ENCODE peak calls at places on chromosomes 6 and 20, in six cellular contexts. K is IMR-90, Z is mesendoderm, F is mesenchymal stem cell, H is trophoblast cell, N is H1. P is an unnamed sample.

GRCh38 chr6:52049252-52050050 is 38.0 kb downstream of the PKHD1 start:
- DNase-seq in K (peak), Z (peak), F (peak), H (peak), N (no peak), P (peak)

GRCh38 chr6:166032366-166033171 is 135.1 kb downstream of the TBXT start:
- DNase-seq in K (peak), Z (peak), F (peak), H (peak), N (no peak), P (no peak)

GRCh38 chr6:116596815-116597214 is 19.5 kb upstream of the RSPH4A start:
- DNase-seq in K (peak), Z (peak), F (peak), H (peak), N (no peak), P (peak)

GRCh38 chr20:44516491-44516890 is 5.4 kb downstream of the SERINC3 start:
- DNase-seq in K (no peak), Z (no peak), F (no peak), H (no peak), N (no peak), P (no peak)

GRCh38 chr6:169229611-169230321 is 23.9 kb downstream of the THBS2 start:
- DNase-seq in K (no peak), Z (no peak), F (no peak), H (no peak), N (no peak), P (no peak)

GRCh38 chr6:20486641-20487040 is 47.6 kb upstream of the CDKAL1 start:
- DNase-seq in K (peak), Z (no peak), F (no peak), H (peak), N (no peak), P (no peak)

GRCh38 chr6:47061631-47062300 is 19.6 kb upstream of the ADGRF1 start:
- DNase-seq in K (no peak), Z (no peak), F (peak), H (no peak), N (no peak), P (no peak)

GRCh38 chr6:119157495-119157827 is 79.0 kb upstream of the FAM184A start:
- DNase-seq in K (no peak), Z (no peak), F (no peak), H (no peak), N (no peak), P (no peak)

GRCh38 chr20:9203081-9203447 is 134.2 kb downstream of the PLCB4 start:
- DNase-seq in K (peak), Z (no peak), F (peak), H (no peak), N (no peak), P (no peak)

GRCh38 chr20:59322101-59322500 is 21.7 kb downstream of the EDN3 start:
- DNase-seq in K (no peak), Z (no peak), F (no peak), H (no peak), N (no peak), P (no peak)

GRCh38 chr20:53937330-53937729 is 133.1 kb downstream of the BCAS1 start:
- DNase-seq in K (no peak), Z (no peak), F (no peak), H (no peak), N (no peak), P (no peak)

GRCh38 chr6:148235446-148235845 is 107.2 kb upstream of the SASH1 start:
- DNase-seq in K (peak), Z (no peak), F (no peak), H (peak), N (no peak), P (no peak)

GRCh38 chr6:33339193-33339592 is 21.6 kb upstream of the ZBTB22 start:
- DNase-seq in K (no peak), Z (no peak), F (no peak), H (no peak), N (no peak), P (no peak)

GRCh38 chr6:144953552-144954240 is 668.6 kb downstream of the UTRN start:
- DNase-seq in K (peak), Z (peak), F (no peak), H (peak), N (peak), P (no peak)

GRCh38 chr6:111874030-111874425 is 776 bp upstream of the FYN start:
- DNase-seq in K (peak), Z (no peak), F (no peak), H (peak), N (no peak), P (no peak)

GRCh38 chr20:32966382-32966781 is 37.9 kb downstream of the SUN5 start:
- DNase-seq in K (no peak), Z (no peak), F (no peak), H (no peak), N (no peak), P (no peak)

GRCh38 chr6:144339859-144340452 is 54.8 kb downstream of the UTRN start:
- DNase-seq in K (no peak), Z (no peak), F (no peak), H (no peak), N (no peak), P (no peak)

GRCh38 chr6:143007626-143008025 is 53.1 kb upstream of the AIG1 start:
- DNase-seq in K (no peak), Z (no peak), F (no peak), H (no peak), N (no peak), P (no peak)

GRCh38 chr6:143451531-143451930 is 926 bp downstream of the PEX3 start:
- DNase-seq in K (no peak), Z (peak), F (peak), H (peak), N (no peak), P (no peak)

GRCh38 chr6:2157441-2158127 is 87.8 kb downstream of the GMDS start:
- DNase-seq in K (peak), Z (no peak), F (peak), H (peak), N (no peak), P (no peak)

GRCh38 chr6:72624557-72625160 is 2.8 kb downstream of the KCNQ5 start:
- DNase-seq in K (peak), Z (peak), F (peak), H (peak), N (no peak), P (no peak)

GRCh38 chr6:112180095-112180820 is 74.1 kb downstream of the LAMA4 start:
- DNase-seq in K (peak), Z (peak), F (peak), H (peak), N (no peak), P (peak)

GRCh38 chr20:45308078-45308778 is at the start of gene MATN4:
- DNase-seq in K (no peak), Z (peak), F (no peak), H (no peak), N (no peak), P (no peak)

GRCh38 chr6:73985891-73986290 is 289.9 kb downstream of the CD109 start:
- DNase-seq in K (no peak), Z (peak), F (no peak), H (no peak), N (peak), P (no peak)

GRCh38 chr20:13995086-13995665 is at the start of gene MACROD2:
- DNase-seq in K (peak), Z (peak), F (peak), H (peak), N (peak), P (peak)

GRCh38 chr6:149233056-149233715 is 84.3 kb upstream of the TAB2 start:
- DNase-seq in K (peak), Z (peak), F (peak), H (no peak), N (no peak), P (no peak)

GRCh38 chr20:20743511-20744169 is 31.2 kb upstream of the RALGAPA2 start:
- DNase-seq in K (no peak), Z (peak), F (peak), H (no peak), N (no peak), P (peak)

DNA sequence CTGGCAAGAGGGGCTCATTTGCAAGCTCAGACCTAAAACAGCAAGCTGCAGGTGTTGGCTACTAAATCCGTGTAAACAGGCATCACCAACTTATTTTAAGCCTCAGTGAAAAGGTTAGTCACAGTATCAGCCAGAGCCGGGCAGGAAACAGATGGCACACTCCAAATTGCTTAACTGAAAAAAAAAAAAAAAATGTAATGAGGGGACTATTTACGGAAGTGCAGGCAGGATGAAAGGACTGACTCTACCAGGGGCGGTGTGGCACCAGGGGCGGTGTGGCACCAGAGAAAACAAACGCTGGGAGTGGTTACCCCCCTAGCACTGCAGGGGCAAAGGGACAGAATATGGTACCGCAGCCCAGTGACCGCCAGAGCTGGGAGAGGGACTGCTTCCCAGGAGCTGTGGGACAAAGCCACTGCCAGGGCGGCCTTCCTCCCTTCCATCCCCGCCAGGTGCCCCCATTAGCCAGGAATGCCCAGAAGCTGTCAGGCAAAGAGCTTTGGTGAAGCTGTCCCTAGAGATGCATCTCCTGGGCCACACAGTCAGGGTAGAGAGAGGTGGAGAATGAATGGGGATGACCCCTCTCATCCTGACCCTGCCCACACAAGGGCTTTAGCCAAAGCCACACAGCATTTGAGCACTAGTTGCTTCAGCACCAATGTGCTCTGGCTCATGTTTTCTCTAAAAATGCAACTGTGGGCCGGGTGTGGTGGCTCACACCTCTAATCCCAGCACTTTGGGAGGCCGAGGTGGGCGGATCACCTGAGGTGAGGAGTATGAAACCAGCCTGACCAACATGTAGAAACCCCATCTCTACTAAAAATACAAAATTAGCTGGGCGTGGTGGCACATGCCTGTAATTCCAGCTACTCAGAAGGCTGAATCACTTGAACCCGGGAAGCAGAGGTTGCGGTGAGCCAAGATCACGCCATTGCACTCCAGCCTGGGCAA is 39.6 kb upstream of the GFOD1 start:
- DNase-seq in K (no peak), Z (no peak), F (no peak), H (peak), N (no peak), P (no peak)
- H3K4me2 ChIP-seq in K (no peak), Z (no peak), F (no peak), H (no peak), N (no peak), P (no peak)

GRCh38 chr6:99743647-99744046 is 137.0 kb downstream of the PRDM13 start:
- DNase-seq in K (no peak), Z (no peak), F (no peak), H (no peak), N (no peak), P (no peak)

GRCh38 chr6:99745651-99746050 is 139.0 kb downstream of the PRDM13 start:
- DNase-seq in K (no peak), Z (peak), F (no peak), H (peak), N (no peak), P (no peak)

GRCh38 chr6:99741092-99741491 is 134.5 kb downstream of the PRDM13 start:
- DNase-seq in K (no peak), Z (no peak), F (no peak), H (no peak), N (no peak), P (no peak)

DNA sequence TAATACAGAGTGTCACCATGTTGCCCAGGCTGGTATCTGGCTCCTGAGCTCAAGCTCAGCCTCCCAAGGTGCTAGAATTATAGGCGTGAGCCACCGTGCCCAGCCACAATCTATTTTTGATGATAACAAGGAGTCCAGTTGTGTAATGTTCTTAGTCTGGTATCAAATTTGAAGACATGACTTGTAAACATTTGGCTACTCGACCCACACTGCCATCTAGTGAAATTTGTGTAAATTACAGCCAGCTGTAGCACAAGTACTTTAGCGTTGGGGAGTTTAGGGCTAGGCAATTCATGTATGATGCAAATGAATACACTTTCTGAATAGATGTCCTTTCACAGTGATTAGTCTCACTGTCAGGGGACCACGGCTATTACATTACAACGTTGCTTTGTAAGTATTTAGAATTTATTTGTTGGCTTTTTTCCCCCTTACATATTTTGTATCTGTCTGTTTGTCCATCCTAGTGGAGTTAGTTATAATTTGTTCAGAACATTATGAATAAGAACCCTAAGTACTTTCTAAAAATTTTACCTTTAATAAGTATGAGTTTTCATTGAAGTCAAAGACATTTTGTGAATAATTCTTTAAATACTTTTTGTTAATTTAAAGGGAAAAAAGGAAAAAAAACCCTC is 139.7 kb downstream of the PRDM13 start:
- DNase-seq in K (peak), Z (peak), F (peak), H (peak), N (peak), P (peak)
- H3K4ac ChIP-seq in K (no peak), Z (no peak), F (no peak), H (no peak), N (no peak), P (no peak)

GRCh38 chr6:159201336-159201735 is 32.1 kb downstream of the FNDC1 start:
- DNase-seq in K (no peak), Z (no peak), F (no peak), H (no peak), N (no peak), P (no peak)
- H3K4me3 ChIP-seq in K (no peak), Z (no peak), F (no peak), H (no peak), N (no peak), P (no peak)

GRCh38 chr6:10417681-10418104 is 2.8 kb upstream of the TFAP2A start:
- DNase-seq in K (no peak), Z (peak), F (no peak), H (peak), N (no peak), P (no peak)

GRCh38 chr6:10416863-10417641 is 2.2 kb upstream of the TFAP2A start:
- DNase-seq in K (no peak), Z (peak), F (no peak), H (peak), N (peak), P (no peak)

GRCh38 chr6:10415593-10416480 is 963 bp upstream of the TFAP2A start:
- DNase-seq in K (no peak), Z (no peak), F (no peak), H (no peak), N (no peak), P (no peak)

GRCh38 chr6:10414766-10415592 is at the start of gene TFAP2A:
- DNase-seq in K (peak), Z (peak), F (peak), H (peak), N (no peak), P (no peak)

DNA sequence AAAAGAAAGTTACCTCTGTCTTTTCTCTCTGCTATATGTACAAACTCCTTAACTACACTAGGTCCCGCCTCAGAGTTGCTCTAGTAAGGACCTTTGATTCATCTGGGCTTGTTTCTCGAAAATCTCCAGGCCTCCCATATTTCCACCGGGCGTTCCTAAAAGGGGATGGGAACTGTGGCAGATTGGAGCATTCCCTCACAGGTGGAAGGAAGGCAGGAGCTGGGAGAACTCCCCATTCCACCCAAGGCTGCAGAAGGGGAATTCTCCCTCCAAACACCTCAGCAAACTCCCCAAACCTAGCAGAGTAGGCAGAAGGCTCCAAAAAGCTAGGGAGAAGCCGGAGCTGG is 1.6 kb upstream of the TFAP2A start:
- DNase-seq in K (no peak), Z (no peak), F (no peak), H (no peak), N (no peak), P (no peak)
- H3K4me2 ChIP-seq in K (no peak), Z (peak), F (no peak), H (peak), N (peak), P (no peak)